ENCODE peak calls at places on chromosome 20, in four cellular contexts. L is A549, I is IMR-90, R is K562. V is an unnamed sample.

GRCh38 chr20:58330692-58331091 is 21.2 kb downstream of the RAB22A start:
- DNase-seq in L (no peak), I (peak; percentile 28), R (no peak), V (no peak)

GRCh38 chr20:363319-364078 is 16.6 kb downstream of the NRSN2 start:
- DNase-seq in L (no peak), I (peak; percentile 36), R (peak; percentile 40), V (no peak)

GRCh38 chr20:62539208-62539607 is 63.4 kb upstream of the GATA5 start:
- DNase-seq in L (no peak), I (no peak), R (no peak), V (no peak)

GRCh38 chr20:10366898-10367419 is 67.1 kb downstream of the MKKS start:
- DNase-seq in L (no peak), I (no peak), R (no peak), V (no peak)

GRCh38 chr20:58684291-58684690 is 8.3 kb upstream of the NPEPL1 start:
- DNase-seq in L (no peak), I (no peak), R (no peak), V (no peak)

GRCh38 chr20:1160991-1161390 is 23.8 kb downstream of the TMEM74B start:
- DNase-seq in L (no peak), I (no peak), R (no peak), V (no peak)

GRCh38 chr20:46355778-46356177 is 47.5 kb upstream of the CDH22 start:
- DNase-seq in L (no peak), I (no peak), R (no peak), V (no peak)

GRCh38 chr20:43536817-43537440 is 21.9 kb upstream of the SGK2 start:
- DNase-seq in L (no peak), I (peak; percentile 33), R (no peak), V (no peak)

GRCh38 chr20:20212675-20213096 is 155.2 kb upstream of the INSM1 start:
- DNase-seq in L (no peak), I (no peak), R (no peak), V (no peak)

GRCh38 chr20:8414611-8415274 is 282.7 kb downstream of the PLCB1 start:
- DNase-seq in L (no peak), I (peak; percentile 78), R (no peak), V (no peak)

GRCh38 chr20:4369798-4370124 is 351.9 kb upstream of the PRND start:
- DNase-seq in L (no peak), I (no peak), R (peak; percentile 6), V (no peak)

GRCh38 chr20:51244496-51244895 is 221.6 kb upstream of the KCNG1 start:
- DNase-seq in L (no peak), I (no peak), R (no peak), V (no peak)

GRCh38 chr20:669573-669972 is 6.0 kb downstream of the SCRT2 start:
- DNase-seq in L (no peak), I (no peak), R (no peak), V (no peak)

GRCh38 chr20:5316188-5317158 is at the start of gene PROKR2:
- DNase-seq in L (no peak), I (no peak), R (no peak), V (peak; percentile 17)

GRCh38 chr20:44523746-44524145 is 1.9 kb upstream of the SERINC3 start:
- DNase-seq in L (no peak), I (no peak), R (no peak), V (no peak)

GRCh38 chr20:37711987-37712961 is 18.4 kb downstream of the CTNNBL1 start:
- DNase-seq in L (no peak), I (no peak), R (no peak), V (no peak)
- TF ChIP-seq MAFK in L (no peak), I (no peak), R (no peak), V (no peak)

GRCh38 chr20:56839791-56840190 is 210.7 kb downstream of the TFAP2C start:
- DNase-seq in L (no peak), I (no peak), R (no peak), V (no peak)
- TF ChIP-seq MAFK in L (no peak), I (no peak), R (no peak), V (no peak)

DNA sequence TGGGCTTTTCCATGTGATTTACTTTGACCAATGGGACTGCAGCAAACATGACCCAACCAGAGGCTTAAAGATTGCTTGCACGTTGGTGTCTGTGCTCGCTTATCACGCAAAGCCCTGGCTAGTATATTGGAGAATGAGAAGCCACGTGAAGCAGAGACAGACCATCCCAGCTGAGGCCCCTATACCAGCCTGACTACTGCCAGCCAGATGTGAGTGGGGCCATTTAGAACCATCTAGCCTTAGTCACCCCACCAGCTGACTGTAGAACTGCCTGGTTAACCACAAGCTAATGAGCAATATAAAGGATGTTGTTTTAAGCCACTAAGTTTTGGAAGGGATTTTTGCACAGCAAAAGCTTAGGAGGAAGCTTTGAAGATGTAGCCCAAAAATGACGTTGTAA is 74.5 kb downstream of the MACROD2 start:
- DNase-seq in L (no peak), I (no peak), R (peak; percentile 1), V (no peak)
- TF ChIP-seq MAFK in L (no peak), I (no peak), R (no peak), V (no peak)

GRCh38 chr20:50048420-50049166 is 64.4 kb downstream of the UBE2V1 start:
- DNase-seq in L (no peak), I (peak; percentile 14), R (no peak), V (no peak)
- TF ChIP-seq MAFK in L (no peak), I (no peak), R (no peak), V (no peak)

V was measured in H1.